ENCODE peak calls at places on chromosome 20, in four cellular contexts. M is psoas muscle; V is CD8-positive, alpha-beta T cell; Z is tibial nerve. R is an unnamed sample.

GRCh38 chr20:34311118-34312023 is 8.2 kb upstream of the AHCY start:
- DNase-seq in Z (no peak), M (no peak), V (no peak), R (no peak)

GRCh38 chr20:53623454-53624206 is 30.0 kb upstream of the ZNF217 start:
- DNase-seq in V (peak; percentile 34), M (peak; percentile 72), Z (peak; percentile 76), R (peak; percentile 82)

GRCh38 chr20:24762791-24763350 is 186.2 kb upstream of the CST7 start:
- DNase-seq in M (no peak), V (peak; percentile 8), Z (no peak), R (no peak)

GRCh38 chr20:5402903-5403531 is 86.3 kb upstream of the PROKR2 start:
- DNase-seq in Z (no peak), M (no peak), V (no peak), R (no peak)

GRCh38 chr20:11091496-11091895 is 417.7 kb upstream of the JAG1 start:
- DNase-seq in M (no peak), V (no peak), Z (no peak), R (no peak)

GRCh38 chr20:4894981-4895381 is 106.3 kb downstream of the SLC23A2 start:
- DNase-seq in Z (no peak), V (no peak), M (no peak), R (no peak)

GRCh38 chr20:48454721-48455490 is 372.9 kb downstream of the PREX1 start:
- DNase-seq in V (no peak), M (no peak), Z (no peak), R (no peak)

GRCh38 chr20:63740070-63740500 is 509 bp downstream of the SLC2A4RG start:
- DNase-seq in V (peak; percentile 44), Z (no peak), M (peak; percentile 80), R (peak; percentile 75)

GRCh38 chr20:21202284-21202683 is 76.4 kb downstream of the KIZ start:
- DNase-seq in V (no peak), Z (no peak), M (no peak), R (no peak)

GRCh38 chr20:14673164-14673563 is 335.8 kb upstream of the FLRT3 start:
- DNase-seq in V (no peak), Z (no peak), M (no peak), R (no peak)

GRCh38 chr20:11880694-11881093 is 37.0 kb upstream of the BTBD3 start:
- DNase-seq in V (no peak), Z (no peak), M (no peak), R (no peak)

GRCh38 chr20:49508435-49509199 is 26.1 kb upstream of the KCNB1 start:
- DNase-seq in Z (peak; percentile 11), V (no peak), M (no peak), R (no peak)

GRCh38 chr20:21453676-21454075 is 56.4 kb upstream of the NKX2-4 start:
- DNase-seq in M (no peak), Z (no peak), V (no peak), R (no peak)

GRCh38 chr20:15039088-15039762 is 701.8 kb upstream of the FLRT3 start:
- DNase-seq in V (no peak), M (no peak), Z (no peak), R (peak; percentile 29)

GRCh38 chr20:34724172-34724571 is 20.0 kb downstream of the TP53INP2 start:
- DNase-seq in V (no peak), M (no peak), Z (no peak), R (no peak)

GRCh38 chr20:49349678-49350077 is 71.8 kb upstream of the ZNFX1 start:
- DNase-seq in M (peak; percentile 61), V (no peak), Z (peak; percentile 51), R (peak; percentile 76)

GRCh38 chr20:16279320-16279719 is 293.9 kb downstream of the KIF16B start:
- DNase-seq in Z (no peak), V (no peak), M (no peak), R (no peak)

GRCh38 chr20:42259389-42259788 is 641.2 kb upstream of the CHD6 start:
- DNase-seq in Z (no peak), V (no peak), M (no peak), R (no peak)

GRCh38 chr20:50721881-50722281 is 9.5 kb upstream of the PARD6B start:
- DNase-seq in V (no peak), M (peak; percentile 91), Z (peak; percentile 65), R (peak; percentile 64)

DNA sequence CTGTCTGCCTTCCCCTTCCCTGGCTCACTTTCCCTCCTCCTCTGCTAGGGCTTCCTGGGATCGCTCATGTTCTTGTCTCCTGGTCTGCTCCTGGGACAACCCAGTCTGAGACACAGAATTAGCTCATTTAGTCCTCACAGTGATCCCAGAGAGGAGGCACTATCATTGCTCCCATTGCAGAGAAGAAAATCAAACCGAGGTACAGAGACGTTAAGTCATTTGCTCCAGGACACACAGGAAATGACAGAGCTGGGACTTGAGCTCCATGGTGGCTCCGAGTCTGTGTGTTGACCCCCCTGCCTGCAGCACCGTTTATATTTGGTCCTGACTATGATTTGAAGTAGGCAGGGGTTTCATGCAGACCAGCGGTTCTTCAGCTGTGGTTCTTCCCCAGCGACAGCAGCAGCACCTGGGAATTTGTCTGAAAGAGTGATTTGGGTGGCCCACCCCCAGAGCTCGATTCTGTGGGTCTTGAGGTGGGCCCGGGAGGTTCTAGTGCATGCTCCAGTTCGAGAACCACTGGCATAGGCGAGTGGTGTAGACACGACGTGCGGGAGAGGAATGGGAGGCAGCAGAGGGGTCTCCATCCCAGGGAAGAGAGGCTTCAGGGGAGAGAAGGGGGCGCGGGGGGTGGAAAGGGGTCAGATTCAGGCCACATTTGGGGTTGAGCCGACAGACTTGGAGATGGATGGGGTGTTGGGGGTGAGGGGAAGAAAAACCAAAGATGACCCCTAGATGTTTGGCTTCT is 24.7 kb downstream of the PCK1 start:
- DNase-seq in M (no peak), V (no peak), Z (no peak), R (no peak)
- H3K27ac ChIP-seq in M (no peak overlapping the region), V (no peak overlapping the region), Z (no peak overlapping the region), R (no peak overlapping the region)

DNA sequence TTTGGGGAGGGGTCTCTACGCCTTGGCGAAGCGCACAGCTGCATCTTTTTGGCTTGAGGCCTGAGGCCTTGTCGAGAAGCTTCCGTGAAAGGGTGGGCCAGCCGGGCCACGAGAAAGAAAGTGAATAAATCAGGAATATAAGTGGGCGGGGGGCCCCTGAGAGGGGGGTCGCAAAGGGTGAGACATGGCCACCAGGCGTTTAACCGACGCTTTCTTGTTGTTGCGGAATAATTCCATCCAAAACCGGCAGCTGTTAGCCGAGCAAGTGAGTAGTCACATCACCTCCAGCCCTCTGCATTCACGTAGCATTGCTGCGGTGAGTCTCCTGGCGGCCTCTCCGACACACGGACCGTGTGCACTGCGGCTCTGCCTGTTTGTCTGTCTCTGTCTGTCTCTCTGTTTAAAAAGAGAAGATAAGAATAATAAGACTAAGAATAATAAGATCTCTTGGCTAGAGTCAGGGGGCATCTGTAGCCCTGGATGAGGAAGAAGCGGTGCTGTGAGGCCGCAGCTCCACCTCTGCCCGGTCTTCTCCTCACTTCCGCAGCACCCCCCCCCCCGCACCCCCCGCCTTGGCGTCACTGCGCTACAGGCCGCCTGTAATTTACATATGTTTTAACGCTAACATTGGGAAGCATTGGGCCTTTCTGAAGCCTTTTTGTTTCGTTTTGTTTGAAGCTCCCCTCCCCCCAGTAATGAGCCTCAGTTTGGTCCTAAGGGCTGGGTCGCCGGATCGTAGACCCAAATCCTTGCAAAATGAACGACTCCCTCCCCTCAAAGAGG is 931 bp downstream of the STX16 start:
- DNase-seq in V (peak; percentile 70), Z (no peak), M (peak; percentile 62), R (no peak)
- TF ChIP-seq CTCF in V (no peak), Z (no peak), M (no peak), R (no peak)

DNA sequence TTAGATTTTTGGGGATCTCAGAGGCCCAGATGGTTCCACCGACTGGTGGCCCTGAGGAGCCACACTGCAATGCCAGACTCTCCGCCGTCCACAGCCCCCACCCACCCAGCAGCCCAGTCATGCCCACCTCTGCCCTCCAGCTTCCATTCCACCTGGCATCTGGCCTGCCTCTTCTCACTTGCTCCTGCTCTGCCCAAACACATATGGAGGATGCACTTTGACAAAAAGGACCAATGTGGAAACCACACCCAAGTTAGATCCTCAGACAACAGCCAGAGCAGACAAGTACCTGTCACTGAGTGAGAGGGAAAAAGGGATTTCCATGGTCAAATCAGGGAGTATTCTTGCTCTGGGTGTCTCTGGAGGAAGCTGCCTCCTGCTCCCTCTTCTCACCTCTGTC is 120.6 kb upstream of the NXT1 start:
- DNase-seq in V (no peak), Z (no peak), M (no peak), R (no peak)
- H3K4me1 ChIP-seq in V (no peaks in the 10 kb centered on the region), Z (peaks cover 8% of the 10 kb centered on the region), M (no peaks in the 10 kb centered on the region), R (no peaks in the 10 kb centered on the region)

DNA sequence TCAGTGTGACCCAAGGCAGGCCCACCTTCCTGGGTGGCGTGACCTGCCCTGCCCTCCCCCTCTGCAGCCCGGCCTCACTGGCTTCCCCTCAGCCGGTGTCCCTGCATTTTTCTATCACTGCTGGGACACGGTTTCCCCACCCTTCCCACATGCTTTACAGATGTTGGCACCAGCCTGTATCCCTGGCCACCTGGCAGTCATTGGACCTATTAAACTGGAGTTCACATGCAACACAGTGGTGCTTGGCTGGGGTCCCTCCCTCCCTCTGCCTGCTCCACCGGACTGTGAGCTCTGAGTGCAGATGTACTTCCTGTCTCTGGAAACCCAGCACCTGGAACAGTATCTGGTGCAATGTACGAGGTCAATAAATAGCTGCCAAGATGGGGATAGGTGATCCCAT is 25.5 kb upstream of the STX16 start:
- DNase-seq in V (no peak), Z (no peak), M (no peak), R (no peak)
- H3K27ac ChIP-seq in V (no peak overlapping the region), Z (no peak overlapping the region), M (no peak overlapping the region), R (no peak overlapping the region)

GRCh38 chr20:3175270-3175669 is 1.9 kb upstream of the LZTS3 start:
- DNase-seq in V (no peak), M (no peak), Z (no peak), R (no peak)

GRCh38 chr20:3172933-3173581 is at the start of gene LZTS3:
- DNase-seq in V (peak; percentile 85), Z (peak; percentile 66), M (peak; percentile 86), R (peak; percentile 84)

GRCh38 chr20:3172126-3172932 is 1.0 kb downstream of the LZTS3 start:
- DNase-seq in Z (no peak), M (peak; percentile 28), V (no peak), R (no peak)

GRCh38 chr20:3174442-3175263 is 1.3 kb upstream of the LZTS3 start:
- DNase-seq in Z (no peak), V (no peak), M (no peak), R (no peak)

GRCh38 chr20:3173582-3174441 is 463 bp upstream of the LZTS3 start:
- DNase-seq in V (peak; percentile 90), M (peak; percentile 94), Z (peak; percentile 80), R (peak; percentile 91)
- TF ChIP-seq CTCF in V (no peak), M (peak; percentile 32), Z (no peak), R (no peak)

GRCh38 chr20:47337413-47337812 is 19.1 kb downstream of the ZMYND8 start:
- DNase-seq in Z (no peak), V (no peak), M (peak; percentile 14), R (no peak)
- H3K4me1 ChIP-seq in Z (peaks cover 34% of the 10 kb centered on the region), V (peaks cover 24% of the 10 kb centered on the region), M (peaks cover 34% of the 10 kb centered on the region), R (no peaks in the 10 kb centered on the region)

GRCh38 chr20:19885981-19886665 is 128.1 kb downstream of the RIN2 start:
- DNase-seq in V (no peak), Z (no peak), M (peak; percentile 74), R (no peak)
- H3K27ac ChIP-seq in V (no peak overlapping the region), Z (peak overlapping the region; percentile 85), M (peak overlapping the region; percentile 86), R (peak overlapping the region; percentile 89)

DNA sequence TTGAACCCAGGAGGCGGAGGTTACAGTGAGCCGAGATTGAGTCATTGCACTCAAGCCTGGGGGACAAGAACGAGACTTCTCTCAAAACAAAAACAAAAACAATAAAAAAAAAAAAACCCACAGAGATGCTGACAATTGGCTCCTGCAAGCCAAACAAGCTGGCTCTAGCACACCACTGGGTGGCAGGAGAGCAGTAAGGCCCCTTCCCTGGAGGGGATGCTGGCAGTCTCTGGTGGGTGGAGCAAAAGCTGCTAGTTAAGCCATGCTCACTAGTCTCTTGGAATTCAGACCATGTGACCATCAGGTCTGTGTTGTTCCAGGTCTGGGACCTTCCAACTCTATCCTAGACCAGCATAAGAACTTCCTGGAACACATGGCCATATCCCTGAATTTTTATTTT is 18.9 kb upstream of the DSN1 start:
- DNase-seq in Z (no peak), V (no peak), M (no peak), R (peak; percentile 42)
- TF ChIP-seq CTCF in Z (no peak), V (no peak), M (peak; percentile 21), R (no peak)